ENCODE peak calls at places on chromosome 22, in five cellular contexts. I, U, T, K and B are unnamed samples.
A peak's percentile ranks its signal among the peaks of the same experiment; 100 is the strongest.

GRCh38 chr22:25357606-25358420 is 138.4 kb downstream of the CRYBB2 start:
- DNase-seq in T (no peak), U (no peak), I (no peak), K (no peak), B (no peak)

GRCh38 chr22:46977656-46978343 is 215.3 kb downstream of the TBC1D22A start:
- DNase-seq in I (no peak), K (no peak), U (no peak), T (no peak), B (no peak)

GRCh38 chr22:49450521-49450920 is 377.2 kb downstream of the BRD1 start:
- DNase-seq in U (no peak), T (no peak), I (peak; percentile 8), K (no peak), B (no peak)

GRCh38 chr22:49670610-49671330 is 156.9 kb downstream of the BRD1 start:
- DNase-seq in I (no peak), T (peak; percentile 49), K (no peak), U (no peak), B (peak; percentile 29)

GRCh38 chr22:35172452-35172851 is 84.8 kb upstream of the HMGXB4 start:
- DNase-seq in K (no peak), I (no peak), T (no peak), U (no peak), B (no peak)

GRCh38 chr22:26259510-26259909 is 90.2 kb downstream of the SEZ6L start:
- DNase-seq in T (no peak), I (no peak), K (no peak), U (peak; percentile 8), B (peak; percentile 15)

GRCh38 chr22:41951898-41952474 is at the start of gene SMIM45:
- DNase-seq in K (no peak), T (no peak), I (no peak), U (no peak), B (no peak)

GRCh38 chr22:40560551-40560950 is 76.0 kb downstream of the MRTFA start:
- DNase-seq in U (peak; percentile 65), I (no peak), T (no peak), K (no peak), B (no peak)

DNA sequence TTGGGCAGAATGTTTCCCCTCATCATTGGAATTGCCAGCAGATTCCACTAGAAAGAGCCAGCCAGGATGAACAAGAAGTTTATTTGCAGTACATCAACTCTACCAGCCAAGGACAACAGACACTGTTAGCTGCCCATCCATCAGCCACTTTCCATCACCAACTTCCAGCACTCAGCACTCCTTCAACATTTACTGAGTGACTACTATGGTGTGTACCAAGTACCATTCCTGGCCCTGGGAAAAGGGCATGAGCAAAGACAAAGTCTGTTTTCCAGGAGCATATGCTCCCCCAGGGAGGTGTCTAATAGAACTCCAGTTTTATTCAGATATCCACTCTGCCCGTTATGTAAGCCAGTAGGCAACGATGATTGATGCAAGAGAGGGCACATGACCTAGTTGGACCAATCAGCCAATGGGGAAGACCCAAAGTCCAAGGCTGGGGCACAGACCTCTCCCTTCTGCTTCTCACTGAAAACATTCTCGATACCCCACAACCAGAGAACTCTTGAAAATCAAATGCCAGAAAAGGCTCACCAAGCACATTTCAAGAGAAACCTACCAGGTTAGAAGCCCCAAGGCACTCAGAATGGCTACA is 7.5 kb downstream of the HIRA start:
- DNase-seq in U (no peak), I (no peak), T (no peak), K (no peak), B (no peak)
- H3K4me1 ChIP-seq in U (peaks cover 5% of the 10 kb centered on the region), I (peaks cover 4% of the 10 kb centered on the region), T (peaks cover 25% of the 10 kb centered on the region), K (no peaks in the 10 kb centered on the region), B (no peaks in the 10 kb centered on the region)

GRCh38 chr22:45881524-45881875 is 95.5 kb downstream of the WNT7B start:
- DNase-seq in T (no peak), K (no peak), U (no peak), I (no peak), B (no peak)
- H3K27me3 ChIP-seq in T (no peaks in the 10 kb centered on the region), K (no peaks in the 10 kb centered on the region), U (peaks cover 68% of the 10 kb centered on the region), I (no peaks in the 10 kb centered on the region), B (no peaks in the 10 kb centered on the region)

GRCh38 chr22:29032014-29032475 is 29.6 kb downstream of the C22orf31 start:
- DNase-seq in I (no peak), K (no peak), T (no peak), U (no peak), B (no peak)
- H3K4me1 ChIP-seq in I (peaks cover 38% of the 10 kb centered on the region), K (peaks cover 46% of the 10 kb centered on the region), T (no peaks in the 10 kb centered on the region), U (peaks cover 18% of the 10 kb centered on the region), B (peaks cover 31% of the 10 kb centered on the region)

GRCh38 chr22:36640106-36640672 is 63.4 kb downstream of the CACNG2 start:
- DNase-seq in T (no peak), K (peak; percentile 53), U (no peak), I (no peak), B (no peak)
- H3K27me3 ChIP-seq in T (no peaks in the 10 kb centered on the region), K (peaks cover 85% of the 10 kb centered on the region), U (peaks cover 18% of the 10 kb centered on the region), I (no peaks in the 10 kb centered on the region), B (peaks cover 49% of the 10 kb centered on the region)

DNA sequence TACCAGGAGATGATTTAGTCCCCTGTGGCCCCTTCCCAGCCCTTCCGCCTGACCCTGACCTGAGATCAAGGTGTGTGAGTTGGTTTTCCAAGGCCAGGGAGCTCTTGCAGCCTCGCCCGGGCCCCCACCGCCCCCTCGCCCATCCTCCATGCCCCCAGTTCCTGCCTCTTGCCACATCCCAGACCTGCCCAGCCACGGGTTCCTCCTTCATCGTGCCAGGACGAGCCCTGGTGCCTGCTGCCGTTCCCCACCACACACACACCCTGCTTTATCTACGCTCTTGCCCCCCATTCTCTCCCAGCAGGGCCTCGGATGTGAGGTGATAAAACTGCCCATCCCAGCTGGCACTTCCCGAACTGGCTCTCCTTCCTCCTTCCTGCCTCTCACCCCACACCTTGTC is 1.4 kb upstream of the LIF start:
- DNase-seq in U (no peak), I (no peak), T (no peak), K (no peak), B (no peak)
- H3K4me1 ChIP-seq in U (peaks cover 67% of the 10 kb centered on the region), I (peaks cover 32% of the 10 kb centered on the region), T (peaks cover 18% of the 10 kb centered on the region), K (peaks cover 44% of the 10 kb centered on the region), B (peaks cover 64% of the 10 kb centered on the region)

DNA sequence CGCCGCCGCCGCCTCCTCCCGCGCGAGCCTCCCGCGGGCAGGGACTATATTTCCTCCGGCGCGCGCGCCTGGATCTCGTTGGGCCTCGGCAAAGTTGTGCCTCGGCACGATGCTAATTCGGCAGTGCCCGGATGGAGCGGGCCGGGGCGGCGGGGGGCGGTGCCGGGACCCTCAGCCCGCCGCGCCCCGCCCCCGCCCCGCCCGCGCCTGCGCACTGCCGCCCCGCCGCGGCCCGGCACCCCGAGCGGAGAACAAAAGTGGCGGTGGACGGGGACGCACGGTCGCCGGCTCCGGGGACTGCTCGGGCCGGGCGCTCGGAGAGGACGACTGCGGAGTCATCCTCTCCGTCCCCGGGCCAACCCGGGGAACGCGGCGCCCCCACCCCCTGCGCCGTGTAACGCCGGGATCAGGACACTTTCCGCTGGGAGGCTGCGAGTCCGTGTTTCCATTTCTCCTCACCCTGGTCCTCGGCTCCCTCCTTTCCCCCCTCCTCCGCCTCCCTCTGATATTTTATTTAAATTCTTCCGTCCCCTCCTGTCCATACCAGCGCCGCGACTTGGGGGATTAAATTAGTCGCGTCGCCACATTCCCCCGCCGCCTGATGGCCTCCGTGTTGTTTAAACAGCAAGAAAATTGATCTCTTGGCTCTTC is at the start of gene PHF21B:
- DNase-seq in T (peak; percentile 48), U (peak; percentile 22), K (no peak), I (no peak), B (peak; percentile 57)
- H3K27me3 ChIP-seq in T (no peaks in the 10 kb centered on the region), U (peaks cover 68% of the 10 kb centered on the region), K (peaks cover 42% of the 10 kb centered on the region), I (no peaks in the 10 kb centered on the region), B (peaks cover 68% of the 10 kb centered on the region)

GRCh38 chr22:37313376-37314314 is 31.3 kb downstream of the CYTH4 start:
- DNase-seq in I (no peak), K (no peak), T (no peak), U (peak; percentile 21), B (no peak)

GRCh38 chr22:37310815-37311595 is 28.7 kb downstream of the CYTH4 start:
- DNase-seq in I (no peak), K (no peak), U (no peak), T (no peak), B (no peak)

GRCh38 chr22:37314315-37315046 is 32.2 kb downstream of the CYTH4 start:
- DNase-seq in K (no peak), I (no peak), T (peak; percentile 69), U (no peak), B (no peak)

GRCh38 chr22:37311761-37312312 is 29.5 kb downstream of the CYTH4 start:
- DNase-seq in T (no peak), U (no peak), I (no peak), K (no peak), B (no peak)

DNA sequence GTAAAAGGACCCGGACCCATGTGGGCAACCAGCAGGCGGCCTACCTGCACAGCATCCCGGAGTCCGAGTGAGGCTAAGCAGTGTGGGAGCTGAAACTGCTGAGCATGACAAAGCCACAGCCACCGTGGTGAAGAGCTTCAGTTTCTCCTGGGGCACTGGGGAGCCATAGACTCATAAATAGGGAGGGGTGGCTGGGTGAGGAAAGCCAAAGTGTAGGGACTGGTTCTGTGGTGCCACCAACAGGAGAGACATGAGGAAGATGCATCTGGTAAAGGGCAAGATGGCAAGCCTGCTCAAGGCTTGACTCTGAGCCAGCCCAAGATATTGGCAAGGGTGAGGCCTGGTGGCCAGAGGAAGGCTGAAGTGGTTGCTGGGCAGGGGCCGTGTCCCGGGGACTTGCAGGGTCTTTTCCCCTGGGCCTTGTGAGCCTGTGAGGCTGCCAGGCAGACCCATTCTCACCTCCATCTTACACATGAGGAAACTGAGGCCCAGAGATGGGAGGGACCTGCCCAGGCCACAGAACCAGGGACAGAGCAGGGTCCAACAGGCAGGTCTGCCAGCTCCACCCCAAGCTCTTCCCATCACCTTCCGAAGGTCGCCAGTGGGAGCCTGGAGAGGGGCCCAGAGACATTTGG is 30.4 kb downstream of the CYTH4 start:
- DNase-seq in I (no peak), K (no peak), U (no peak), T (no peak), B (no peak)
- H3K4me1 ChIP-seq in I (peaks cover 7% of the 10 kb centered on the region), K (peaks cover 29% of the 10 kb centered on the region), U (peaks cover 33% of the 10 kb centered on the region), T (peaks cover 68% of the 10 kb centered on the region), B (peaks cover 23% of the 10 kb centered on the region)

GRCh38 chr22:19741053-19741452 is 17.7 kb downstream of the GP1BB start:
- DNase-seq in U (no peak), K (no peak), T (no peak), I (no peak), B (no peak)
- H3K27me3 ChIP-seq in U (peaks cover 2% of the 10 kb centered on the region), K (no peaks in the 10 kb centered on the region), T (no peaks in the 10 kb centered on the region), I (no peaks in the 10 kb centered on the region), B (no peaks in the 10 kb centered on the region)

DNA sequence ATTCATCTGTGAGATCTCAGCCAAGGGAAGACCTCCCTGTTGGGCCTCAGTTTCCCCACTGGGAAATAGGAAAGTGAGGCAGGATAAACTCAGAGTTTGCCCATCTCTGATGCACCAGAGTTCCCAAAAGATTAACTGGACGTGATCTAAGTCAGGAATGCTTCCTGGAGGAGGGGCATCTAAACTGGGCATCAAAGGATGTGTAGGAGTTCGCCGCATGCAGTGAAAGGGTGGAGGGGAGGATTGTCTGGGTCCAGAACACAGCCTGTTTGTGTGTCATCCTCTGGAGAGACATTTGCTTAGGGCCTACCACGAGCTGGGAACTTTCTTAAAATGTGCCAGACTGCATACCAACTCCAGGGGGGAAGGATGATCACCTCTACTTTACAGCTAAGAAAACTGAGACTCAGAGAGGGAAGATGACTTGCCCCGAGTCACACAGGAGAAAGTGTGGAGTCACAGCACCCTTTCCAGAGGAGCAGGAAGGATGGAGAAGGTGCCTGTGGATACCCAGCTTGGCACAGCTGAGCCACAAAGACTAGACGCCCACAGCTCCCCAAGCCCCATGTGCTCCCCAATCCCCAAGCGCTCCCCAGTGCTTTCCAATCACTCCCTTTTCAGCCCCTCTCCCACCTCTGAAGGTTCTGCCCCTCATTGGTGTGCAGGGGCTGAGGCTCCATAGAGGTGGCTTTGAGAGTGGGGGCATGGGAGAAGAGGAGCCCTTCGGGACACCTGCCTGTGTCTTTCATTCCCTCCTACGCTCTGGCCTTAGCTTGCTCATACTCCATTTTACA is 50.1 kb downstream of the MN1 start:
- DNase-seq in U (no peak), I (no peak), T (no peak), K (no peak), B (no peak)
- H3K4me1 ChIP-seq in U (peaks cover 21% of the 10 kb centered on the region), I (peaks cover 98% of the 10 kb centered on the region), T (no peaks in the 10 kb centered on the region), K (peaks cover 11% of the 10 kb centered on the region), B (peaks cover 15% of the 10 kb centered on the region)